ENCODE peak calls at places on chromosome 11, in ten cellular contexts. R is progenitor cell of endocrine pancreas, J is HFFc6, P is suprapubic skin, B is fibroblast of lung, O is lower lobe of right lung, D is body of pancreas, Y is fibroblast of pulmonary artery, U is tibial artery, G is right atrium auricular region. F is an unnamed sample.

GRCh38 chr11:9613830-9614762 is 40.6 kb downstream of the WEE1 start:
- DNase-seq in R (peak), J (peak), P (peak), B (peak), O (peak), D (peak), Y (peak), U (peak), G (peak), F (peak)

GRCh38 chr11:86692317-86692716 is 19.9 kb upstream of the ME3 start:
- DNase-seq in R (no peak), J (peak), P (no peak), B (no peak), O (no peak), D (no peak), Y (peak), U (no peak), G (no peak), F (no peak)

GRCh38 chr11:107666911-107667568 is 44.8 kb downstream of the SLN start:
- DNase-seq in R (no peak), J (no peak), P (no peak), B (no peak), O (no peak), D (no peak), Y (no peak), U (no peak), G (no peak), F (no peak)

GRCh38 chr11:113505541-113506375 is 30.6 kb upstream of the DRD2 start:
- DNase-seq in R (no peak), J (no peak), P (no peak), B (no peak), O (no peak), D (no peak), Y (peak), U (no peak), G (peak), F (no peak)

GRCh38 chr11:35518766-35519165 is 6.7 kb downstream of the PAMR1 start:
- DNase-seq in R (no peak), J (no peak), P (no peak), B (peak), O (no peak), D (no peak), Y (no peak), U (no peak), G (no peak), F (no peak)

GRCh38 chr11:115179647-115180046 is 324.6 kb downstream of the CADM1 start:
- DNase-seq in R (no peak), J (no peak), P (no peak), B (no peak), O (no peak), D (no peak), Y (no peak), U (no peak), G (no peak), F (no peak)

GRCh38 chr11:57460017-57460755 is at the start of gene RTN4RL2:
- DNase-seq in R (peak), J (no peak), P (no peak), B (peak), O (peak), D (peak), Y (peak), U (no peak), G (no peak), F (peak)

GRCh38 chr11:4636962-4637661 is at the start of gene OR51D1:
- DNase-seq in R (peak), J (peak), P (peak), B (peak), O (peak), D (peak), Y (peak), U (peak), G (peak), F (peak)

GRCh38 chr11:83454674-83455073 is 168.5 kb upstream of the CCDC90B start:
- DNase-seq in R (no peak), J (no peak), P (no peak), B (no peak), O (no peak), D (no peak), Y (no peak), U (no peak), G (no peak), F (no peak)

GRCh38 chr11:6856871-6857270 is 6.0 kb upstream of the OR10A2 start:
- DNase-seq in R (no peak), J (no peak), P (no peak), B (no peak), O (no peak), D (no peak), Y (peak), U (no peak), G (no peak), F (no peak)

GRCh38 chr11:1870721-1871466 is 18.0 kb downstream of the LSP1 start:
- DNase-seq in R (no peak), J (no peak), P (no peak), B (peak), O (peak), D (peak), Y (no peak), U (peak), G (no peak), F (peak)

GRCh38 chr11:69515271-69516245 is 34.1 kb downstream of the LINC01488 start:
- DNase-seq in R (no peak), J (no peak), P (no peak), B (no peak), O (peak), D (no peak), Y (no peak), U (no peak), G (no peak), F (no peak)

GRCh38 chr11:110736158-110736553 is 23.9 kb upstream of the ARHGAP20 start:
- DNase-seq in R (no peak), J (no peak), P (no peak), B (no peak), O (no peak), D (no peak), Y (no peak), U (no peak), G (no peak), F (no peak)

GRCh38 chr11:110734790-110735189 is 22.6 kb upstream of the ARHGAP20 start:
- DNase-seq in R (no peak), J (no peak), P (no peak), B (no peak), O (no peak), D (no peak), Y (no peak), U (no peak), G (no peak), F (no peak)

GRCh38 chr11:110735431-110736157 is 23.4 kb upstream of the ARHGAP20 start:
- DNase-seq in R (no peak), J (no peak), P (no peak), B (no peak), O (no peak), D (no peak), Y (no peak), U (no peak), G (no peak), F (no peak)

GRCh38 chr11:110737591-110737990 is 25.4 kb upstream of the ARHGAP20 start:
- DNase-seq in R (no peak), J (no peak), P (no peak), B (no peak), O (no peak), D (no peak), Y (no peak), U (no peak), G (no peak), F (no peak)

GRCh38 chr11:110738641-110739040 is 26.4 kb upstream of the ARHGAP20 start:
- DNase-seq in R (no peak), J (no peak), P (no peak), B (no peak), O (no peak), D (no peak), Y (no peak), U (no peak), G (no peak), F (no peak)
- TF ChIP-seq CTCF in R (no peak), J (peak), P (no peak), B (no peak), O (no peak), D (no peak), Y (no peak), U (no peak), G (no peak), F (no peak)

GRCh38 chr11:77115181-77115611 is 12.6 kb downstream of the OMP start:
- DNase-seq in R (no peak), J (no peak), P (no peak), B (no peak), O (no peak), D (no peak), Y (no peak), U (no peak), G (no peak), F (no peak)
- TF ChIP-seq CTCF in R (peak), J (peak), P (no peak), B (no peak), O (no peak), D (no peak), Y (peak), U (no peak), G (no peak), F (peak)

GRCh38 chr11:122723106-122723505 is 67.6 kb downstream of the UBASH3B start:
- DNase-seq in R (no peak), J (no peak), P (no peak), B (no peak), O (no peak), D (no peak), Y (no peak), U (no peak), G (no peak), F (no peak)
- TF ChIP-seq CTCF in R (no peak), J (no peak), P (no peak), B (no peak), O (no peak), D (no peak), Y (no peak), U (no peak), G (no peak), F (no peak)

GRCh38 chr11:67050139-67050538 is 6.5 kb upstream of the RHOD start:
- DNase-seq in R (no peak), J (no peak), P (no peak), B (no peak), O (no peak), D (no peak), Y (no peak), U (no peak), G (no peak), F (no peak)
- TF ChIP-seq CTCF in R (peak), J (peak), P (no peak), B (no peak), O (no peak), D (no peak), Y (no peak), U (no peak), G (no peak), F (no peak)

DNA sequence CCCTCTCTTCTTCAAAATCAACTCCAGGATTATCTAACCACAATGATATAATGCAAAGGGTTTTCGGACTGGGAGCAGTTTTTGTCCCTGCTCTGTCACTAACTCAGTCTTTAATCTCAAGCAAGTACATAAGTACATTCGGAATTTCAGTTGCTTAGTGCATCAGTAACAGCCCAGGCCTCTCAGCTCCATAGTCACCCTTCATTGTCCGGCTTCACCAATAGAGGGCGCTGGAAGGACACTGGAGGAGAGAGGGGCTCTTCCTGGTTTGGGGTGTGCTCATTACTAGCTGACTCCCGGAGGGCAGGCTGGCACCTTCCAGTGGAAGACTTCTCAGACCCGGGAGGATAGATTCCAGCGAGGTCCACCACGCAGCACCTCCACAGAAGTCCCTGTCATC is 90.4 kb upstream of the PDGFD start:
- DNase-seq in R (peak), J (no peak), P (no peak), B (peak), O (no peak), D (peak), Y (peak), U (no peak), G (no peak), F (peak)
- TF ChIP-seq CTCF in R (peak), J (peak), P (peak), B (no peak), O (peak), D (peak), Y (peak), U (no peak), G (no peak), F (peak)

GRCh38 chr11:11335043-11335442 is 18.0 kb downstream of the CSNK2A3 start:
- DNase-seq in R (no peak), J (no peak), P (no peak), B (no peak), O (no peak), D (no peak), Y (no peak), U (no peak), G (no peak), F (no peak)
- TF ChIP-seq CTCF in R (no peak), J (no peak), P (no peak), B (no peak), O (no peak), D (no peak), Y (no peak), U (no peak), G (no peak), F (no peak)

GRCh38 chr11:60625262-60625661 is 74.2 kb upstream of the MS4A8 start:
- DNase-seq in R (no peak), J (peak), P (no peak), B (peak), O (no peak), D (peak), Y (peak), U (no peak), G (no peak), F (no peak)
- TF ChIP-seq CTCF in R (peak), J (peak), P (no peak), B (peak), O (peak), D (peak), Y (peak), U (no peak), G (no peak), F (no peak)

GRCh38 chr11:65225284-65226102 is 36.3 kb upstream of the POLA2 start:
- DNase-seq in R (no peak), J (peak), P (no peak), B (peak), O (peak), D (peak), Y (peak), U (peak), G (peak), F (peak)
- TF ChIP-seq CTCF in R (peak), J (peak), P (peak), B (peak), O (peak), D (peak), Y (peak), U (peak), G (peak), F (no peak)